ENCODE peak calls at places on chromosomes 2 and 18, in four cellular contexts. W is cardiac muscle cell, M is mucosa of descending colon, P is endothelial cell of umbilical vein. V is an unnamed sample.

GRCh38 chr2:221500501-221501209 is 71.4 kb downstream of the EPHA4 start:
- DNase-seq in M (no peak), P (no peak), W (peak; percentile 14), V (no peak)

GRCh38 chr2:205903549-205904129 is 182.3 kb downstream of the INO80D start:
- DNase-seq in P (peak; percentile 30), M (peak; percentile 79), W (peak; percentile 24), V (peak; percentile 85)

GRCh38 chr2:118239284-118239683 is 151.0 kb downstream of the INSIG2 start:
- DNase-seq in W (no peak), M (no peak), P (no peak), V (no peak)

GRCh38 chr2:69298862-69299261 is 88.2 kb downstream of the GFPT1 start:
- DNase-seq in M (no peak), P (no peak), W (no peak), V (no peak)

GRCh38 chr2:172251231-172251630 is 148.5 kb upstream of the DLX2 start:
- DNase-seq in P (peak; percentile 91), M (no peak), W (no peak), V (no peak)

GRCh38 chr2:64610456-64610855 is 43.3 kb downstream of the SERTAD2 start:
- DNase-seq in M (no peak), P (no peak), W (no peak), V (no peak)

GRCh38 chr2:234751275-234751938 is 200.4 kb upstream of the SH3BP4 start:
- DNase-seq in W (no peak), P (peak; percentile 10), M (no peak), V (no peak)

GRCh38 chr18:8841781-8842485 is 136.6 kb downstream of the MTCL1 start:
- DNase-seq in M (no peak), P (no peak), W (no peak), V (no peak)

GRCh38 chr2:65595641-65596040 is 163.2 kb upstream of the SPRED2 start:
- DNase-seq in M (no peak), W (no peak), P (peak; percentile 45), V (no peak)

GRCh38 chr2:29304399-29304798 is 189.2 kb downstream of the CLIP4 start:
- DNase-seq in P (no peak), W (no peak), M (no peak), V (no peak)

GRCh38 chr2:160492401-160493226 is 993 bp downstream of the RBMS1 start:
- DNase-seq in M (peak; percentile 70), W (peak; percentile 95), P (peak; percentile 72), V (peak; percentile 60)

GRCh38 chr2:236608308-236608564 is 38.6 kb downstream of the ACKR3 start:
- DNase-seq in P (no peak), W (no peak), M (no peak), V (no peak)

GRCh38 chr2:172105715-172106124 is 3.0 kb upstream of the DLX2 start:
- DNase-seq in W (no peak), P (no peak), M (no peak), V (no peak)

DNA sequence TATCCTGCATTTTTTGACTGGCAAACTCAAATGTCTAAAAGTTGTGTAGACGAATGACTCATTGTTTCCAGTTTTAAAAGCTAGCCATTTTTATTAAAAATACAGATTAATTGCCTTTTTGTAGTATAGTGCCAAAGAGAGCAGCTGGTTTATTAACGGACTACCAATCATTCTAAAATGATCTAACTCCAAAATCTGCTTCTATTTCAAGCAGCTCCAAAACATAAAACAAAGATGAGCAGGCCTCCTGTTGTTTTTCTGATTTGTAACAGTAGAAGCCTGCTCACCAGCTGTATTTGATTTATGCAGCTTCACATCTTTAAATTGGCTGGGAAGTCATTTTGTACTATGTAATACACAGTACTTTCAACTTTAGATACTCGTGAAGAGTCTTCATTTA is 171.8 kb downstream of the UBR3 start:
- DNase-seq in P (no peak), M (no peak), W (no peak), V (no peak)
- H3K36me3 ChIP-seq in P (peaks cover 5% of the 10 kb centered on the region), M (no peaks in the 10 kb centered on the region), W (peaks cover 18% of the 10 kb centered on the region), V (peaks cover 4% of the 10 kb centered on the region)

GRCh38 chr18:55586841-55587240 is 1.2 kb downstream of the TCF4 start:
- DNase-seq in P (peak; percentile 53), W (no peak), M (no peak), V (no peak)
- H3K4me3 ChIP-seq in P (peak overlapping the region; percentile 96), W (peak overlapping the region; percentile 96), M (no peak overlapping the region), V (no peak overlapping the region)

GRCh38 chr2:20593072-20594034 is 57.5 kb downstream of the HS1BP3 start:
- DNase-seq in M (no peak), W (no peak), P (peak; percentile 73), V (no peak)

GRCh38 chr2:20595439-20596192 is 55.3 kb downstream of the HS1BP3 start:
- DNase-seq in P (peak; percentile 65), M (no peak), W (no peak), V (no peak)

GRCh38 chr2:20596193-20596972 is 54.5 kb downstream of the HS1BP3 start:
- DNase-seq in M (no peak), W (no peak), P (no peak), V (no peak)

GRCh38 chr2:20594048-20594750 is 56.7 kb downstream of the HS1BP3 start:
- DNase-seq in W (no peak), M (no peak), P (no peak), V (no peak)

DNA sequence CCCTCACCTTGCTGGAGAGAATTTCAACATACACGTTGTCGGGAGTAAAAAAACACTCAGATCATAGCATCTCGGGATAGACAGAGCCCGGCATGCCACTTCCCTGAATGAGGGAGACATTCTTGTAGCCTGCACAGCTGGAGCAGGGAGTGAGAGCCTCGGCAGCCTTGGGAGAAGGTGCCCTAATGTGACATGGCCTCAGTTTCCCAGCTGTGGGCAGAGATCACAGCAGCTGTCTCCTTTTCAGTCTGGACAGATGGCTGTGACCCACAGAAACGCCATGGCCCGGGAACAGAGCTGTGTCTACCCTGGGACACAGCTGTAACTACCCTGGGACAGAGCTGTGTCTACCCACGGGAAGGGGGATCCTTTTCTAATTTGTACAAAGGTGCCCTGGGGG is 55.9 kb downstream of the HS1BP3 start:
- DNase-seq in W (no peak), M (no peak), P (no peak), V (no peak)
- H3K4me1 ChIP-seq in W (peaks cover 9% of the 10 kb centered on the region), M (no peaks in the 10 kb centered on the region), P (peaks cover 51% of the 10 kb centered on the region), V (peaks cover 13% of the 10 kb centered on the region)

DNA sequence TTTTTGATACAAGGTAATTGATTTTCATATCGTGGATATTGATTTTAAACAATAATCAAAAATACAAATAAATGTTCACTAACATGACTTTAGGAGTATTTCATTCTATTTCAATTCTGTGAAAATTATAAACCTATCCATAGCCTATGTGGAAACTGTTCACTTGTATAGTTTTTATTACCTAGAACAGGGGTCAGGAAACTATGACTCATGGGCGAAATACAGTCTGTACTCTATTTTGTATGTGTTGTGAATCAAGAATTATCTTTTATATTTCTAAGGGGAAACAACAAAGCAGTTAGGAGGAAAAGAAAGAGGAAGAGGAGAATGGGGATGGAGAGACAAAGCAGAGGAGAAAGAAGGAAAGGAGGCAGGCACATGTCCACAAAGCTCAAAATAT is 181.7 kb upstream of the VRK2 start:
- DNase-seq in P (peak; percentile 55), M (no peak), W (no peak), V (no peak)
- H3K36me3 ChIP-seq in P (no peaks in the 10 kb centered on the region), M (no peaks in the 10 kb centered on the region), W (no peaks in the 10 kb centered on the region), V (no peaks in the 10 kb centered on the region)

GRCh38 chr2:17521621-17522020 is 3.4 kb upstream of the RAD51AP2 start:
- DNase-seq in P (no peak), W (no peak), M (no peak), V (no peak)
- H3K4me3 ChIP-seq in P (no peak overlapping the region), W (no peak overlapping the region), M (no peak overlapping the region), V (no peak overlapping the region)

GRCh38 chr2:188870289-188870688 is 103.9 kb upstream of the COL3A1 start:
- DNase-seq in M (no peak), W (no peak), P (no peak), V (no peak)
- H3K4me1 ChIP-seq in M (no peaks in the 10 kb centered on the region), W (no peaks in the 10 kb centered on the region), P (no peaks in the 10 kb centered on the region), V (no peaks in the 10 kb centered on the region)

GRCh38 chr2:127763776-127764175 is 47.2 kb downstream of the WDR33 start:
- DNase-seq in M (no peak), W (no peak), P (no peak), V (no peak)
- H3K36me3 ChIP-seq in M (peaks cover 15% of the 10 kb centered on the region), W (peaks cover 66% of the 10 kb centered on the region), P (peaks cover 14% of the 10 kb centered on the region), V (peaks cover 28% of the 10 kb centered on the region)

GRCh38 chr2:18900691-18901113 is 311.3 kb upstream of the NT5C1B start:
- DNase-seq in W (no peak), M (no peak), P (no peak), V (no peak)
- H3K4me3 ChIP-seq in W (no peak overlapping the region), M (no peak overlapping the region), P (no peak overlapping the region), V (no peak overlapping the region)